ENCODE peak calls at places on chromosome 5, in four cellular contexts. Q is breast epithelium, N is tibial artery, U is bronchial epithelial cell. G is an unnamed sample. For H3K36me3, the result is how much of the 10 kb centered on the place peaks cover.

GRCh38 chr5:95631991-95632675 is 12.2 kb downstream of the GPR150 start:
- DNase-seq in Q (no peak), N (no peak), U (peak), G (no peak)

GRCh38 chr5:65334077-65334476 is 147.6 kb downstream of the ADAMTS6 start:
- DNase-seq in Q (no peak), N (no peak), U (peak), G (no peak)

GRCh38 chr5:76715734-76716455 is at the start of gene F2R:
- DNase-seq in Q (no peak), N (peak), U (no peak), G (no peak)

GRCh38 chr5:173919443-173919842 is 31.3 kb downstream of the CPEB4 start:
- DNase-seq in Q (no peak), N (no peak), U (peak), G (no peak)

GRCh38 chr5:96198673-96199072 is 234.4 kb downstream of the PCSK1 start:
- DNase-seq in Q (no peak), N (no peak), U (no peak), G (no peak)

GRCh38 chr5:94849821-94850736 is 231.6 kb downstream of the SLF1 start:
- DNase-seq in Q (no peak), N (no peak), U (peak), G (no peak)

GRCh38 chr5:9820696-9821449 is 190.7 kb upstream of the TAS2R1 start:
- DNase-seq in Q (no peak), N (no peak), U (no peak), G (no peak)

GRCh38 chr5:111774525-111774924 is 17.5 kb upstream of the NREP start:
- DNase-seq in Q (no peak), N (peak), U (peak), G (peak)

GRCh38 chr5:116004248-116004647 is 28.0 kb upstream of the ARL14EPL start:
- DNase-seq in Q (no peak), N (no peak), U (no peak), G (no peak)

GRCh38 chr5:158676642-158677489 is 422.9 kb downstream of the EBF1 start:
- DNase-seq in Q (no peak), N (no peak), U (no peak), G (peak)

GRCh38 chr5:150562832-150563231 is 54.9 kb downstream of the NDST1 start:
- DNase-seq in Q (no peak), N (no peak), U (peak), G (peak)

GRCh38 chr5:155024015-155024414 is 10.5 kb downstream of the KIF4B start:
- DNase-seq in Q (no peak), N (no peak), U (no peak), G (no peak)

GRCh38 chr5:67010684-67011409 is 185.8 kb downstream of the CD180 start:
- DNase-seq in Q (no peak), N (no peak), U (peak), G (peak)

GRCh38 chr5:6806668-6807067 is 93.4 kb downstream of the TENT4A start:
- DNase-seq in Q (no peak), N (no peak), U (no peak), G (no peak)

GRCh38 chr5:145975361-145976066 is 39.1 kb downstream of the SH3RF2 start:
- DNase-seq in Q (no peak), N (peak), U (peak), G (no peak)

GRCh38 chr5:121968910-121969607 is 7.3 kb downstream of the SRFBP1 start:
- DNase-seq in Q (no peak), N (no peak), U (peak), G (no peak)

GRCh38 chr5:31291323-31291854 is 97.9 kb downstream of the CDH6 start:
- DNase-seq in Q (no peak), N (no peak), U (no peak), G (no peak)

GRCh38 chr5:147763791-147764525 is 18.6 kb downstream of the JAKMIP2 start:
- DNase-seq in Q (no peak), N (no peak), U (peak), G (no peak)

GRCh38 chr5:31800351-31800750 is 161.4 kb downstream of the PDZD2 start:
- DNase-seq in Q (no peak), N (no peak), U (no peak), G (no peak)

GRCh38 chr5:110590187-110590586 is 136.3 kb downstream of the TMEM232 start:
- DNase-seq in Q (no peak), N (no peak), U (peak), G (no peak)

GRCh38 chr5:107011530-107012115 is 659.1 kb downstream of the EFNA5 start:
- DNase-seq in Q (no peak), N (no peak), U (no peak), G (no peak)

GRCh38 chr5:116038817-116039216 is 6.5 kb downstream of the ARL14EPL start:
- DNase-seq in Q (no peak), N (no peak), U (no peak), G (no peak)

GRCh38 chr5:165393839-165394238 is 1888.4 kb downstream of the MAT2B start:
- DNase-seq in Q (no peak), N (no peak), U (no peak), G (no peak)

GRCh38 chr5:148145916-148146315 is 22.4 kb upstream of the SPINK14 start:
- DNase-seq in Q (peak), N (no peak), U (peak), G (no peak)

GRCh38 chr5:96957125-96958041 is 21.5 kb downstream of the LNPEP start:
- DNase-seq in Q (no peak), N (no peak), U (no peak), G (no peak)

GRCh38 chr5:96904054-96904931 is 28.0 kb downstream of the ERAP2 start:
- DNase-seq in Q (no peak), N (no peak), U (no peak), G (no peak)

GRCh38 chr5:115402822-115403577 is 106.5 kb upstream of the CCDC112 start:
- DNase-seq in Q (no peak), N (no peak), U (peak), G (no peak)

GRCh38 chr5:54765327-54765726 is 220.1 kb downstream of the ESM1 start:
- DNase-seq in Q (no peak), N (no peak), U (no peak), G (no peak)

GRCh38 chr5:73272351-73272750 is 99.4 kb downstream of the TMEM174 start:
- DNase-seq in Q (no peak), N (no peak), U (peak), G (no peak)

GRCh38 chr5:1140188-1140817 is 28.4 kb upstream of the SLC12A7 start:
- DNase-seq in Q (peak), N (peak), U (peak), G (peak)

GRCh38 chr5:74870299-74871067 is 4.3 kb upstream of the FAM169A start:
- DNase-seq in Q (no peak), N (no peak), U (no peak), G (no peak)

GRCh38 chr5:73201547-73202513 is 28.8 kb downstream of the TMEM174 start:
- DNase-seq in Q (peak), N (peak), U (peak), G (peak)

GRCh38 chr5:16169550-16169949 is 10.0 kb downstream of the MARCHF11 start:
- DNase-seq in Q (no peak), N (no peak), U (no peak), G (no peak)

GRCh38 chr5:82794876-82795275 is 282.3 kb downstream of the TMEM167A start:
- DNase-seq in Q (no peak), N (no peak), U (peak), G (no peak)

GRCh38 chr5:82796643-82797416 is 280.4 kb downstream of the TMEM167A start:
- DNase-seq in Q (no peak), N (no peak), U (no peak), G (no peak)

GRCh38 chr5:82802954-82803353 is 274.2 kb downstream of the TMEM167A start:
- DNase-seq in Q (no peak), N (no peak), U (no peak), G (no peak)

GRCh38 chr5:82798676-82799075 is 278.5 kb downstream of the TMEM167A start:
- DNase-seq in Q (no peak), N (no peak), U (no peak), G (no peak)

DNA sequence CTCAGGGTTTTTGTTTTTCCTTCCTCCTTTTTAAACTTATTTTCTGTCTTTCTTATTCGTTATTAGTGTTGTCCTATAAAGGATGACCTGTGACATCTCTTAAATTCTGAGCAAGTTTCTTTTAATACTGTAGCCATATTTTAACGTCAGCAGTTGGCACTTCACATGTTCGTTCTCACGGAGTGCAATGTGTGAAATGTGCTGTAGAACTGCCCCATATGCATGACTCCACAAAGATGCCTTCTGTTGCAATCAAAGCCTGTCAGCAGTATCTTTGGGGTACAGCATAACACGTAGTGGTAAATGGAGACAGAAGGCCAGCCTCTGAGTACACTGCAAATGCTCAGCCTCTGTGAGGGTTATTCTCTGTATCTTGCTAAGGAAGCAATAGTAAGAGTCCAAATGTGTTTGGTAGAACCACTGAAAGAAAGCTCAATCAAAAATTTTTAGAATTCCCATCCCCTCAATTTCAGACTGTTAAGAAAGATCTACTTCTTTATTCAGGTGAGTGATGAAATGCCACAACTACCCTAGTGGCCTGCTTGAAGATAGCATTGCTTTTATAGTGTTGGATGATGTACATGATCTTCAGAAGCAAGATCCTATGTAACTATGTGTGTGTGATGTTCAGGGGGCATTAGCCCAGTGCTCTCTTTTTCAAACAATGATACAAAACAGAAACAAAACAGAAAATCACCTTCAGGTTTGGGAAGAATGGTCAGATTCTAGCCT is 277.7 kb downstream of the TMEM167A start:
- DNase-seq in Q (no peak), N (no peak), U (no peak), G (no peak)
- TF ChIP-seq CTCF in Q (no peak), N (no peak), U (no peak), G (no peak)

DNA sequence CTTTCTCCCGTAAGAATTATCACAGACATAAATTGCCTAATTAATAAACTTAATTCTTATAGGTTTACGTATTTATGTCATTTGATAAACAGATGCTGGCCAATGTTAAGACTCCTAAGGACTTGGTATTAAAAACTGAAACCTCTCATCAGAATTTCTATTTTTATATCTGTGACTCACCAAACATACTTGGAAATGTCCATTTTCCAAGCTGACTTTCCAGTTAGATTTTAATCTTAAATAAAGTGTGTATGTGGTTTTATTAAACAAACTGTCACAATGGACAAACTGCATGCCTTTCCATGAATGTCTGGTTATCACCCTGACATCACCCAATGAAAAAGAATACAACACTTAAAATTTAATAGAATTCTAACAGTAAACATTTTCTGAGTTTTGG is 12.6 kb upstream of the COL23A1 start:
- DNase-seq in Q (no peak), N (no peak), U (no peak), G (no peak)
- H3K36me3 ChIP-seq in Q (under half), N (half or more), U (under half), G (under half)

GRCh38 chr5:3598236-3598635 is 2.6 kb downstream of the IRX1 start:
- DNase-seq in Q (no peak), N (no peak), U (no peak), G (no peak)

GRCh38 chr5:3601060-3601710 is 5.6 kb downstream of the IRX1 start:
- DNase-seq in Q (no peak), N (no peak), U (no peak), G (no peak)

GRCh38 chr5:3598725-3599282 is 3.2 kb downstream of the IRX1 start:
- DNase-seq in Q (no peak), N (no peak), U (no peak), G (no peak)

GRCh38 chr5:3600106-3600997 is 4.7 kb downstream of the IRX1 start:
- DNase-seq in Q (no peak), N (no peak), U (no peak), G (no peak)

DNA sequence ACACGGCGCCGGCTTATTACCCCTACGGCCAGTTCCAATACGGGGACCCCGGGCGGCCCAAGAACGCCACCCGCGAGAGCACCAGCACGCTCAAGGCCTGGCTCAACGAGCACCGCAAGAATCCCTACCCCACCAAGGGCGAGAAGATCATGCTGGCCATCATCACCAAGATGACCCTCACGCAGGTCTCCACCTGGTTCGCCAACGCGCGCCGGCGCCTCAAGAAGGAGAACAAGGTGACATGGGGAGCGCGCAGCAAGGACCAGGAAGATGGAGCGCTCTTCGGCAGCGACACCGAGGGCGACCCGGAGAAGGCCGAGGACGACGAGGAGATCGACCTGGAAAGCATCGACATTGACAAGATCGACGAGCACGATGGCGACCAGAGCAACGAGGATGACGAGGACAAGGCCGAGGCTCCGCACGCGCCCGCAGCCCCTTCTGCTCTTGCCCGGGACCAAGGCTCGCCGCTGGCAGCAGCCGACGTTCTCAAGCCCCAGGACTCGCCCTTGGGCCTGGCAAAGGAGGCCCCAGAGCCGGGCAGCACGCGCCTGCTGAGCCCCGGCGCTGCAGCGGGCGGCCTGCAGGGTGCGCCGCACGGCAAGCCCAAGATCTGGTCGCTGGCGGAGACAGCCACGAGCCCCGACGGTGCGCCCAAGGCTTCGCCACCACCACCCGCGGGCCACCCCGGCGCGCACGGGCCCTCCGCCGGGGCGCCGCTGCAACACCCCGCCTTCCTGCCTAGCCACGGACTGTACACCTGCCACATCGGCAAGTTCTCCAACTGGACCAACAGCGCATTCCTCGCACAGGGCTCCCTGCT is 3.9 kb downstream of the IRX1 start:
- DNase-seq in Q (no peak), N (no peak), U (no peak), G (no peak)
- H3K4me3 ChIP-seq in Q (peak), N (no peak), U (no peak), G (no peak)

DNA sequence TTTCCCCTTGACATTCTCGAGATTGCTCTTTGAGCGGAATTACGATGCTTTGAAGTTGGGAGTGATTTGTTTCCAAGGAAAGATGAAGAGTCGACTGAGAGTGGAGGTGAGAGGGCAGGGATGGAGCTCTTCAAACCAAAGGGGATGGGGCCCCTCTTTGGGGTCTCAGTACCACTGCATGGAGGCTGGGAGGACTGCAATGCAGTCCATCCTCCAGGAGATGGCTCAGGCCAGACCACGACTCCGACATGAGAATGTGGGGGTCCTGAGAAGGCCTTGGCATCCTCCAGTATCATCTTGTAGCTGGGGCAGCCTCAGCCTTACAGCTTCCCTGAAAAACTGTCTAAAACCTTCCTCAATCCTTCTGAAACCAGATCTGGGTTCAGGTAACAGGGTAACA is 51.1 kb upstream of the CDKN2AIPNL start:
- DNase-seq in Q (no peak), N (no peak), U (no peak), G (no peak)
- TF ChIP-seq CTCF in Q (no peak), N (no peak), U (no peak), G (no peak)

GRCh38 chr5:168549554-168549953 is 20.4 kb downstream of the FBLL1 start:
- DNase-seq in Q (no peak), N (no peak), U (no peak), G (no peak)

GRCh38 chr5:168557389-168557788 is 21.8 kb downstream of the PANK3 start:
- DNase-seq in Q (no peak), N (no peak), U (no peak), G (no peak)

GRCh38 chr5:168552146-168552545 is 23.0 kb downstream of the FBLL1 start:
- DNase-seq in Q (no peak), N (no peak), U (peak), G (peak)

GRCh38 chr5:168553377-168554130 is 24.4 kb downstream of the FBLL1 start:
- DNase-seq in Q (no peak), N (no peak), U (no peak), G (no peak)
- H3K36me3 ChIP-seq in Q (under half), N (under half), U (under half), G (under half)

DNA sequence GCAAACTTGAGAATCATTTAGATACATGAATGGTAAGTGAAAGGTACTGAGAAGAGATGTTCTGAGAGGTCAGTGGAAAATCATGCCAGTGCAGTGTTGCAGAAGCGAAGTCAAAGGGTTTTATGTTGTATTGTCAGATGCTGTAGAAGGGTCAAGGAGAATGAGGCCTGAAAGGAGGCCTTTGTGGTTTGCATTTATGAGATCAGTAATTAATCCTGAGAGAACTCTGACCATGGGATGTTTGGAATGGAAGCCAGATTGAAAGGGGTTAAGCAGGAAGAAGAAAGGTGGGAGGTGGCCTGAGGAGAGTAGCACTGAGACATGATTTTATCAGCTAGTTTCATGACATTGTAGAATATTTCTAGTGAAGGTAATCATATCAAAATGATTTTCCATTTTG is 97.8 kb downstream of the ZSWIM6 start:
- DNase-seq in Q (no peak), N (no peak), U (no peak), G (no peak)
- H3K4me3 ChIP-seq in Q (no peak), N (no peak), U (no peak), G (no peak)